ENCODE peak calls at places on chromosomes 6 and 20, in seven cellular contexts. K is uterus, T is gastrocnemius medialis, P is breast epithelium, N is IMR-90, H is ovary, E is vagina. M is an unnamed sample.

GRCh38 chr20:39019805-39020325 is 57.7 kb downstream of the DHX35 start:
- DNase-seq in K (no peak), T (no peak), P (no peak), N (no peak), H (no peak), E (no peak), M (no peak)

GRCh38 chr6:157099912-157100593 is 223.3 kb downstream of the TMEM242 start:
- DNase-seq in K (no peak), T (no peak), P (no peak), N (no peak), H (no peak), E (no peak), M (peak; percentile 61)

GRCh38 chr6:144544266-144544830 is 259.2 kb downstream of the UTRN start:
- DNase-seq in K (no peak), T (no peak), P (no peak), N (no peak), H (no peak), E (no peak), M (no peak)

GRCh38 chr6:115830895-115831294 is 229.8 kb downstream of the FRK start:
- DNase-seq in K (no peak), T (no peak), P (no peak), N (no peak), H (no peak), E (no peak), M (no peak)

GRCh38 chr6:19713411-19713810 is 123.8 kb upstream of the ID4 start:
- DNase-seq in K (no peak), T (no peak), P (no peak), N (peak; percentile 15), H (no peak), E (no peak), M (no peak)

GRCh38 chr20:35360033-35360432 is 51.7 kb downstream of the UQCC1 start:
- DNase-seq in K (no peak), T (no peak), P (no peak), N (no peak), H (no peak), E (no peak), M (no peak)

GRCh38 chr20:40658509-40658908 is 30.5 kb downstream of the MAFB start:
- DNase-seq in K (no peak), T (peak; percentile 32), P (no peak), N (no peak), H (no peak), E (no peak), M (no peak)

GRCh38 chr6:113630738-113631535 is 226.2 kb upstream of the MARCKS start:
- DNase-seq in K (no peak), T (no peak), P (no peak), N (peak; percentile 86), H (no peak), E (no peak), M (peak; percentile 76)

GRCh38 chr6:106163966-106164877 is 78.1 kb downstream of the PRDM1 start:
- DNase-seq in K (peak; percentile 43), T (peak; percentile 16), P (no peak), N (peak; percentile 79), H (no peak), E (no peak), M (peak; percentile 73)

GRCh38 chr6:167937948-167938911 is 59.2 kb upstream of the KIF25 start:
- DNase-seq in K (no peak), T (no peak), P (no peak), N (no peak), H (no peak), E (no peak), M (no peak)

GRCh38 chr6:29968130-29968529 is 25.8 kb downstream of the HLA-A start:
- DNase-seq in K (no peak), T (no peak), P (peak; percentile 40), N (peak; percentile 41), H (no peak), E (no peak), M (no peak)

GRCh38 chr6:29965873-29966601 is 23.7 kb downstream of the HLA-A start:
- DNase-seq in K (peak; percentile 73), T (peak; percentile 65), P (peak; percentile 57), N (peak; percentile 57), H (peak; percentile 51), E (no peak), M (peak; percentile 92)

GRCh38 chr6:29964553-29964903 is 22.2 kb downstream of the HLA-A start:
- DNase-seq in K (no peak), T (no peak), P (no peak), N (no peak), H (no peak), E (no peak), M (no peak)

GRCh38 chr6:29967379-29968010 is 25.2 kb downstream of the HLA-A start:
- DNase-seq in K (no peak), T (no peak), P (no peak), N (no peak), H (no peak), E (no peak), M (peak; percentile 82)

DNA sequence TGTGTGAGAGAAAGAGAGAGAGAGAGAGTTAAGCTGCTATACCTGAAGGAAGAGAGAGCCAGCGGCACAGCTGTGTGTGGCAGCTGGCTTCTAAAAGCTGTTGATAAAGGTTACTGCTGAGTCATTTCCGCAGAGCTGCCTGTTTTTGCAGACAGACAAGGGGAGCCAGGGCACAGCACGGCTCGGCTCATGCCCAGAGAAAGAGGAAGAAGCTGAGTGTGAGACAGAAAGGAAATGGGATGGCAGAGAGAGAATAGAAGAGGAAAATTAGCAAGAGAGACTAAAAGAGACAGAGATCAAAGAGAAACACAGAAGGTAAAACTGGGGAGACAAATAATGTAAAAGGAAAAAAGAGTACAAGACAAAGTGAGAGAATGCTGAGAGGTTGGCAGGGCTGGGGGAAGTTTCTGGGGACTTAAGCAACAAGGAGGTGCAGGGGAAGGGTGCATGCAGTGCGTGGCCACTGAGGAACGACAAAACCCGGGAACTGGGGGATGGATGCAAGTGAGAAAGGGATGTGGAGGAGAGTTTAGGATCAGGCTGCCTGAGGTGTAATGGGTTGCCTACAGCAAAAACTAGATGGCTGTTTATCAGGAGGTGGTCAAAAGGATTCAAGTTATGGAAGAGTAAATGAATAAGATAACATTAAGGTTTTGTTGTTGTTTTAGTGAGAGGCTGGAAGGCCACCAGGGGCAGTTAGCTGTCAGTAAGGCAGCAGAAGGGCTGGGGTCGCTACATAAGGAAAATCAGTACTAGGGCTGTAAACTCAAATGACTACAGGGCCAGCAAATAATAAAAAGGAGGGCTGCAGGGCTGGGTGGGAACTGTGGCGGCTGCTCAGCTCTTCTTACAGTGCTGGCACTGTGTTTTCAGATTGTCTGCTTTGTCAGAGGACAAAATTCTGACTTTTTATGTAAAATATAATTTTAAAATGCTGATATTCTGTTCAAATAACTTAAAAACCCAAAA is 22.9 kb downstream of the HLA-A start:
- DNase-seq in K (peak; percentile 72), T (peak; percentile 82), P (peak; percentile 73), N (peak; percentile 91), H (peak; percentile 66), E (no peak), M (peak; percentile 77)
- TF ChIP-seq POLR2A in K (no peak), T (peak; percentile 71), P (no peak), N (no peak), H (no peak), E (no peak), M (peak; percentile 74)

GRCh38 chr6:154745243-154745642 is 12.0 kb downstream of the SCAF8 start:
- DNase-seq in K (no peak), T (no peak), P (no peak), N (no peak), H (no peak), E (no peak), M (no peak)
- H3K4me1 ChIP-seq in K (no peaks in the 10 kb centered on the region), T (peaks cover 53% of the 10 kb centered on the region), P (no peaks in the 10 kb centered on the region), N (peaks cover 4% of the 10 kb centered on the region), H (peaks cover 15% of the 10 kb centered on the region), E (peaks cover 73% of the 10 kb centered on the region), M (peaks cover 21% of the 10 kb centered on the region)

GRCh38 chr6:56534680-56535419 is 107.8 kb downstream of the DST start:
- DNase-seq in K (no peak), T (no peak), P (no peak), N (no peak), H (no peak), E (no peak), M (no peak)

GRCh38 chr6:56528412-56528841 is 114.3 kb downstream of the DST start:
- DNase-seq in K (no peak), T (no peak), P (no peak), N (peak; percentile 100), H (no peak), E (no peak), M (no peak)

GRCh38 chr6:56532766-56533551 is 109.7 kb downstream of the DST start:
- DNase-seq in K (no peak), T (no peak), P (no peak), N (no peak), H (no peak), E (no peak), M (no peak)

GRCh38 chr6:56529594-56530191 is 113.0 kb downstream of the DST start:
- DNase-seq in K (no peak), T (no peak), P (no peak), N (peak; percentile 45), H (no peak), E (no peak), M (no peak)

DNA sequence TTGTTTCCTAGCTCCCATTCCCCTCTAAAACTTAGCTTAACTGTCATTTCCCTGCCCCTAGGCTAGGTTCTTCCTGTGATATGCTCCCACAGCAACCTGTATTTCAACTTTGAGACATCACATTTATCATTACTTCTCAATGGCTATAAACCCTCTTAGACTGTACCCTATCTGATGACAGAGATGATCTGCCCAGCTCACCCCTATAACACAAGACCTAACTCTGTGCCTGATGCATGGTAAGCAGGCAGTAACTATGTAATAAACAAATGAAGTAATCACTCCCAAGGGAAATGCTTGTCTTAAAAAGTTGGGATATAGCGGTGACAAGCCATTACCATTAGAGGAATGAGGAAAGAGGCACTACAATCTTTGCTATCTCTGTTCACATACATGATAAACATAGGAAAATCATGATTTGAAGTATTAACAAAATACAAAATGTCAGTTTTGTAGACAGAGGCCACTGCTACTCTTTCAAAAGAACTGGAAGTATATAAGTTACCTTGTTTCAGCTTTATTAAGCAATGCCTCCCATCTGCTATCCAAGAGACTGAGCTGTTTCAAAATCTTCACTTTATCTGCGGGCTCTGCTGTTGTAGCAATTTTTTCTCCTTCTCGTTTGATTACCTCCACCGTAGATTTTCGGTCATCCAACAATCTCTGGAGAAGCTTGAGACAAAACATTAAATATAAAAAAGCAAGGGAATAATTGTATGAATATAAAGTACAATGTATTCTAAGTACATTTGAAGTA is 110.7 kb downstream of the DST start:
- DNase-seq in K (no peak), T (no peak), P (no peak), N (no peak), H (no peak), E (no peak), M (no peak)
- TF ChIP-seq CTCF in K (no peak), T (no peak), P (no peak), N (no peak), H (no peak), E (no peak), M (no peak)

DNA sequence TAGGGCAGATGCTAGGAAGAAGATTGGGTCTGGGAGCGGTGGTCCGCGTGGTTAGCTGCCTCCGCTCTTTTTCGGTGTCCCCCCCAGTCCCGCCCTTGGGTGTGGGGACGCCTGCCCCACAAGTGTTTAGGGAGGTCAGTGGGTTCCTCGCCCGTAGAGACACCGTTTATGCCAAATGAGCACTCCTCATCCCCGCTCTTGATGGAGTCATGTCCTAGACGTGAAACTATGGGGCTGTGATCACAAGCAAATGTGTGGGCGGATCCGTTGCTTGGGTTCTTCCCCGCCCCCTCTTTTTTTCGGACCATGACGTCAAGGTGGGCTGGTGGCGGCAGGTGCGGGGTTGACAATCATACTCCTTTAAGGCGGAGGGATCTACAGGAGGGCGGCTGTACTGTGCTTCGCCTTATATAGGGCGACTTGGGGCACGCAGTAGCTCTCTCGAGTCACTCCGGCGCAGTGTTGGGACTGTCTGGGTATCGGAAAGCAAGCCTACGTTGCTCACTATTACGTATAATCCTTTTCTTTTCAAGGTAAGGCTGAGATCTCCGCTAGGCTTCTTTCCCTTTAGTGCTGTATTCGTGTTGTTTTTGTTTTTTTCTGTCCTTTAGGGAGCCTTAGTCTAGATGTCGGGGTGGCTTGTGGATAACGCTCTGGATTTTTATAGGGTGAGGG is at the start of gene HSP90AB1:
- DNase-seq in K (peak; percentile 98), T (peak; percentile 97), P (peak; percentile 99), N (peak; percentile 98), H (peak; percentile 94), E (peak; percentile 99), M (peak; percentile 99)
- TF ChIP-seq POLR2A in K (peak; percentile 91), T (peak; percentile 99), P (peak; percentile 98), N (peak; percentile 100), H (peak; percentile 97), E (peak; percentile 46), M (peak; percentile 98)